ENCODE peak calls at places on chromosomes 2 and 18, in nine cellular contexts. E, A, N, W, U, H, P, B and F are unnamed samples.

GRCh38 chr2:11430729-11431128 is 35.2 kb downstream of the E2F6 start:
- DNase-seq in N (no peak), B (no peak), A (no peak), E (no peak), U (no peak), W (no peak), P (no peak), H (peak), F (no peak)

GRCh38 chr2:47174731-47175361 is 19.7 kb upstream of the STPG4 start:
- DNase-seq in A (peak), B (peak), E (no peak), W (peak), U (no peak), H (peak), P (no peak), N (peak), F (no peak)

GRCh38 chr18:58615150-58616132 is 13.4 kb downstream of the ALPK2 start:
- DNase-seq in N (peak), U (no peak), H (no peak), B (peak), P (no peak), E (no peak), A (no peak), W (no peak), F (no peak)

GRCh38 chr2:170145675-170146432 is 32.1 kb upstream of the MYO3B start:
- DNase-seq in W (no peak), P (no peak), E (no peak), H (no peak), U (no peak), N (no peak), B (no peak), A (no peak), F (no peak)

GRCh38 chr2:174176898-174177297 is 71.4 kb downstream of the OLA1 start:
- DNase-seq in H (no peak), B (no peak), N (no peak), A (no peak), E (no peak), P (no peak), W (no peak), U (no peak), F (no peak)

GRCh38 chr2:201973316-201973715 is 60.3 kb upstream of the FZD7 start:
- DNase-seq in W (no peak), A (no peak), B (no peak), E (no peak), U (no peak), N (no peak), P (no peak), H (no peak), F (no peak)

GRCh38 chr2:187233811-187234210 is 214.2 kb downstream of the CALCRL start:
- DNase-seq in B (no peak), H (no peak), A (no peak), P (no peak), N (no peak), E (no peak), W (no peak), U (no peak), F (no peak)

GRCh38 chr2:191857406-191857805 is 10.5 kb upstream of the CAVIN2 start:
- DNase-seq in E (no peak), H (no peak), B (no peak), W (no peak), P (no peak), N (no peak), U (no peak), A (no peak), F (no peak)

GRCh38 chr2:232389327-232389726 is 10.8 kb downstream of the ALPP start:
- DNase-seq in B (no peak), U (no peak), A (peak), N (no peak), H (no peak), E (no peak), W (no peak), P (no peak), F (no peak)

GRCh38 chr2:127182626-127183458 is 37.3 kb downstream of the CYP27C1 start:
- DNase-seq in U (no peak), E (no peak), A (no peak), W (no peak), H (no peak), N (no peak), P (no peak), B (no peak), F (no peak)

GRCh38 chr2:4258563-4258962 is 555.2 kb downstream of the DCDC2C start:
- DNase-seq in H (no peak), N (no peak), E (no peak), U (no peak), W (no peak), A (no peak), B (no peak), P (no peak), F (no peak)

GRCh38 chr2:120847700-120848321 is 112.1 kb downstream of the GLI2 start:
- DNase-seq in A (no peak), N (no peak), W (no peak), P (no peak), H (peak), E (no peak), B (no peak), U (no peak), F (no peak)

GRCh38 chr2:17976871-17977746 is 98.6 kb downstream of the KCNS3 start:
- DNase-seq in H (peak), A (no peak), N (no peak), W (peak), B (no peak), U (peak), E (no peak), P (no peak), F (no peak)

GRCh38 chr2:235091421-235091820 is 139.6 kb downstream of the SH3BP4 start:
- DNase-seq in A (no peak), E (no peak), B (no peak), H (no peak), U (no peak), W (no peak), N (no peak), P (no peak), F (no peak)

GRCh38 chr2:66872926-66873714 is 438.2 kb downstream of the MEIS1 start:
- DNase-seq in H (no peak), P (no peak), N (no peak), A (no peak), W (no peak), B (no peak), E (no peak), U (no peak), F (no peak)

GRCh38 chr2:240463274-240463865 is 27.9 kb downstream of the GPC1 start:
- DNase-seq in N (no peak), A (no peak), H (peak), W (no peak), P (peak), B (no peak), U (no peak), E (peak), F (no peak)

GRCh38 chr2:46676198-46676597 is 196.8 kb downstream of the TMEM247 start:
- DNase-seq in U (no peak), H (no peak), A (no peak), E (no peak), P (no peak), W (no peak), B (no peak), N (no peak), F (no peak)

GRCh38 chr2:8087480-8087840 is 594.4 kb upstream of the ID2 start:
- DNase-seq in W (no peak), U (no peak), A (no peak), H (no peak), B (no peak), E (no peak), N (no peak), P (no peak), F (no peak)

GRCh38 chr2:197708331-197708730 is 3.2 kb downstream of the MARS2 start:
- DNase-seq in E (no peak), B (no peak), U (no peak), H (no peak), A (no peak), N (no peak), W (no peak), P (no peak), F (no peak)

GRCh38 chr18:45521777-45522176 is 93.5 kb upstream of the SLC14A2 start:
- DNase-seq in N (no peak), H (no peak), E (no peak), A (no peak), P (no peak), U (no peak), W (peak), B (peak), F (no peak)

GRCh38 chr2:3758906-3759305 is 55.5 kb downstream of the DCDC2C start:
- DNase-seq in B (no peak), N (no peak), P (no peak), W (no peak), H (no peak), E (no peak), U (no peak), A (no peak), F (peak)

GRCh38 chr2:204849887-204850286 is 304.6 kb downstream of the PARD3B start:
- DNase-seq in U (no peak), P (no peak), N (no peak), H (no peak), A (no peak), E (no peak), W (no peak), B (no peak), F (no peak)

GRCh38 chr2:230795856-230796255 is 68.9 kb upstream of the ITM2C start:
- DNase-seq in A (no peak), N (no peak), U (peak), W (peak), B (no peak), H (no peak), P (no peak), E (no peak), F (no peak)

GRCh38 chr2:173146590-173146989 is 70.9 kb downstream of the MAP3K20 start:
- DNase-seq in U (no peak), W (no peak), A (no peak), N (no peak), P (no peak), B (peak), H (no peak), E (no peak), F (no peak)

GRCh38 chr2:20172273-20173052 is 52.5 kb downstream of the SDC1 start:
- DNase-seq in H (peak), B (no peak), P (no peak), A (no peak), W (peak), E (no peak), U (no peak), N (no peak), F (no peak)

GRCh38 chr2:215414674-215415073 is 21.2 kb downstream of the FN1 start:
- DNase-seq in E (no peak), U (no peak), P (no peak), H (no peak), W (no peak), B (no peak), A (no peak), N (no peak), F (no peak)

GRCh38 chr2:8676191-8676914 is 5.5 kb upstream of the ID2 start:
- DNase-seq in P (no peak), B (no peak), A (no peak), N (no peak), U (peak), E (peak), W (peak), H (peak), F (no peak)

GRCh38 chr2:8505311-8505920 is 176.4 kb upstream of the ID2 start:
- DNase-seq in W (no peak), E (no peak), N (no peak), P (no peak), U (no peak), B (no peak), H (no peak), A (no peak), F (no peak)

GRCh38 chr2:42937171-42937875 is 144.9 kb upstream of the HAAO start:
- DNase-seq in A (no peak), W (no peak), P (no peak), E (no peak), H (no peak), U (no peak), B (no peak), N (no peak), F (no peak)

GRCh38 chr2:15768142-15769088 is 171.9 kb upstream of the MYCN start:
- DNase-seq in P (no peak), E (peak), A (no peak), U (no peak), N (no peak), B (no peak), H (peak), W (no peak), F (no peak)

GRCh38 chr2:234982096-234982834 is 30.4 kb downstream of the SH3BP4 start:
- DNase-seq in W (no peak), H (no peak), E (no peak), B (no peak), P (no peak), A (no peak), U (no peak), N (no peak), F (no peak)

GRCh38 chr2:66472225-66472843 is 37.4 kb downstream of the MEIS1 start:
- DNase-seq in H (no peak), E (no peak), U (no peak), B (no peak), W (no peak), A (no peak), N (no peak), P (no peak), F (no peak)

GRCh38 chr2:619964-620363 is 57.2 kb downstream of the TMEM18 start:
- DNase-seq in B (no peak), U (no peak), P (no peak), E (no peak), W (peak), H (no peak), N (no peak), A (no peak), F (peak)

GRCh38 chr2:85437488-85438290 is 19.2 kb downstream of the SH2D6 start:
- DNase-seq in A (peak), N (peak), E (peak), U (no peak), W (peak), H (peak), P (peak), B (peak), F (peak)

GRCh38 chr18:74514860-74515495 is 18.8 kb downstream of the CNDP2 start:
- DNase-seq in N (no peak), U (no peak), P (no peak), W (no peak), A (no peak), H (no peak), B (no peak), E (no peak), F (peak)

GRCh38 chr2:202604699-202605098 is 30.1 kb upstream of the FAM117B start:
- DNase-seq in H (no peak), N (no peak), U (no peak), E (no peak), B (peak), A (no peak), P (no peak), W (no peak), F (no peak)

DNA sequence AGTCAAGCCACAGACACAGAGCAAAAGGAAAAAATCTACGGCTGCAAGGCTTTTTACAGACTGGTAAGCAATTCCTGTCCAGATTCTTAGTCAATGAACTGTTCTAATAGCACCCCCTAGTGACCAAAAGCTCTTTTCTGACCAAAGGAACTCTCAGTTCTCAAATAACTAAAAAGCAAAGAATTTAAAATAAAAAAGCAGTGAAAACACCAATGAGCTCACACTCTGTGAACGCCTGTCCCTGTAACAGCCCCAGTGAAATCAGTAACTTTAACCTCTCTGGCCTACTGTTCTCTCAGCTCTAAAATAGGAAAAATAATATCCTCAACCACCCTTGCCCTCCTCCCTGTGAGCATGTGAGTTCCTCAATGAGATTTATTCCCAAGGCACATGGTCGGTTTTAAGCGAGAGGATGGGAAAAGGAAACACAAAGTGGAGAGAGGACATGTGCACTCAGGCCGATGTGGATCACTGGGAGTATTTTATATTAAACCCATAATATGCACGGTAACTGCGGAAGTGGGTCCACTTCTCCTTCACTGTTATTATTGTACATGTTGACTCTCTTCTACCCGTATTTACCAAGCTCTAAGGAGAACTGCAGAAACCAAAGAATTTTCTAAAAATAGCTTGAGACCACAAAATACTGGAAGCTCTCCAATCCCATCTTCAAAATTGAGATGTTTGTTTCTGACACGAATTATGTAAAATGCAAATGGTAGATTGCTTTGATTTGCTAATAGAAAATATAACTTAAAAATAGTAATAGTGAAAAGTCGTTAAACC is 128.5 kb downstream of the STK39 start:
- DNase-seq in N (no peak), U (peak), H (no peak), W (no peak), A (peak), P (peak), E (peak), B (peak), F (no peak)
- TF ChIP-seq CTCF in N (peak), U (peak), H (peak), W (peak), A (peak), P (peak), E (peak), B (peak), F (peak)

GRCh38 chr18:11950824-11951223 is 30.5 kb upstream of the IMPA2 start:
- DNase-seq in P (no peak), N (no peak), U (no peak), E (no peak), B (no peak), W (no peak), H (no peak), A (no peak), F (no peak)
- TF ChIP-seq CTCF in P (no peak), N (no peak), U (no peak), E (no peak), B (no peak), W (no peak), H (no peak), A (no peak), F (no peak)

DNA sequence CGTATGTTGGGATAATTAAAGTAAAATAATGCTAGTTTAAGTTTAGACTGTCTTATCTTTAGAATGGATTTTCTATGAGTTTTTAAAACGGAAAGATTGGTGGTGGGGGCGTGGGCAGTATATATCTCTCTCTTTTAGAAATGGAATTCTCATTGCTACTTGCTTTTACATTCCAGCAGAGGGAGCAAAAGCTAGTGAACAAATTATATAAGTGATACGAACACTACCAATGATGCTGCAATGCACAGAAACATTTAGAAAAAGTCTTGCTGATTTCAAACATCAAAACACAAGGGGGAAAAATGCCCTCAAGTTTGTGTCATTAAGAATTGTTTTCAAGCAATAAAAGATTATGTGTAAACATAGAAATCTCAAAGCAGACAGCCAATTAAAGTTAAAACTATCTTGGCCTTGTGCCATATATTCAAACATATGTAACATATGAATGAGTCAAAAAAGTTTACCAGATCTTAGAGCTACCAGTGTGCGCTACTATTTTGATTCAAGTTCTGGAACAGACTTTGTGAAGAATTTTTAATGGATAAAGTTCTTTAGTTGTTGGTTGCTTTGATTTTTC is 296.3 kb upstream of the KCNJ3 start:
- DNase-seq in E (no peak), N (no peak), W (no peak), H (no peak), P (no peak), U (no peak), B (peak), A (peak), F (no peak)
- TF ChIP-seq CTCF in E (peak), N (peak), W (peak), H (no peak), P (peak), U (no peak), B (peak), A (peak), F (peak)

DNA sequence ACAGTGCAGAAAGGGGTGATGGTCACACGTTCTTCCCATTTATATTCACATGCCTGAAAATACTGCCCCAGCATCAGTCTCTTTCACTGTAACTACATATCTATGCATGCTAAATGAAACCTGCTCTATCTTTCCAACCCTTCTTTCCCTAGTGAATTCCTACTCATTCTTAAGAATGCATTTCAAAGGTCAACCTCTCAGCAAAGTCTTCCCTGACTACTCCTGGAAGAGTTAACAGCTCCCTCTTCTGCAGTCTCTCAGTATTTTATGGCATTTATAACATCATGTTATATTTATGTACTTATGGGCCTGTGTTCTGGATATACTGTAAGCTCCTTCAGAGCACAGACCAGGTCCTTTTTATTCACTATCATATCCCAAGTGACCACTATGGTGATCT is 71.7 kb upstream of the GALNT5 start:
- DNase-seq in P (no peak), E (no peak), B (no peak), N (no peak), W (no peak), A (no peak), H (no peak), U (no peak), F (no peak)
- TF ChIP-seq CTCF in P (no peak), E (no peak), B (no peak), N (no peak), W (no peak), A (no peak), H (no peak), U (peak), F (no peak)

DNA sequence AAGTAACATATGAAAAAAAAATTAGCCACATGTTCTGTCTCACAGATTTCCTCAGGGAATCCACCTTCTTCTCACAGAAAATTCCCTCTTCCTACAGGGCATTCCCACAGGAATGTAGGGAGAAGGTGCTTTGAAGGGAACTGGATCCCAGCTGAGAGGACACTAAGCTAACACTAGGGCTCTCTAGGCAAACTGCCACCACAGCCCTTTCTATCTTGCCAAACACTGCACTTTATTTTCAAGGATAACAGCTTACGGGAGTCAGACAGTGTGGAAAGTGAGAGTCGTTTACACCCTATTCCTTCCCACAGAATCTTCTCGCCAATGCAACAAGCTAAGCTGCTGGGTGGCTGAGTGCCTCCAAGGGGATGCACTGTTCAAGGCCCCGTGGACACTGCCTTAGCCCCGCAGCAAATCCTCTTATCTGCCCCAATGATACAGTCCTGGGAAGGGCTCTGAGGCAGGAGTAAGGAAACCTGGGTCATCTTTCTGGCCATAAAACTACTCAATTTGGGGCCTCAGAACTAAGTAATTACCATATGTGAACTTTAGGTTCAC is 76.9 kb downstream of the CCDC93 start:
- DNase-seq in E (no peak), A (no peak), H (no peak), P (no peak), N (no peak), U (no peak), W (no peak), B (no peak), F (no peak)
- TF ChIP-seq CTCF in E (no peak), A (no peak), H (no peak), P (no peak), N (no peak), U (no peak), W (no peak), B (no peak), F (no peak)